ENCODE peak calls at places on chromosomes 5 and 9, in five cellular contexts. Y, B, L, R and Z are unnamed samples.

GRCh38 chr5:67038817-67039603 is 157.6 kb downstream of the CD180 start:
- DNase-seq in Y (peak; percentile 41), B (peak; percentile 88), R (no peak), L (peak; percentile 70), Z (no peak)

GRCh38 chr5:80804332-80804731 is 149.5 kb upstream of the DHFR start:
- DNase-seq in R (no peak), Y (no peak), B (no peak), L (peak; percentile 17), Z (no peak)

GRCh38 chr5:153782589-153783238 is 256.0 kb downstream of the FAM114A2 start:
- DNase-seq in B (peak; percentile 6), L (peak; percentile 65), Y (peak; percentile 46), R (peak; percentile 24), Z (peak; percentile 47)

GRCh38 chr5:33890633-33891032 is 1.2 kb downstream of the ADAMTS12 start:
- DNase-seq in B (peak; percentile 51), Y (no peak), R (no peak), L (peak; percentile 71), Z (no peak)

GRCh38 chr5:159951387-159951786 is 35.1 kb downstream of the ADRA1B start:
- DNase-seq in Y (no peak), R (no peak), L (peak; percentile 45), B (peak; percentile 27), Z (no peak)

GRCh38 chr9:93587651-93588347 is 11.4 kb downstream of the PHF2 start:
- DNase-seq in L (no peak), Y (no peak), R (no peak), B (no peak), Z (no peak)

GRCh38 chr9:25814023-25814422 is 135.8 kb upstream of the TUSC1 start:
- DNase-seq in R (no peak), Y (no peak), L (no peak), B (no peak), Z (no peak)

GRCh38 chr5:50593681-50594080 is 72.8 kb upstream of the PARP8 start:
- DNase-seq in L (no peak), B (no peak), Y (no peak), R (no peak), Z (no peak)

GRCh38 chr5:169901896-169902295 is 78.4 kb downstream of the INSYN2B start:
- DNase-seq in L (no peak), R (no peak), B (no peak), Y (no peak), Z (no peak)

GRCh38 chr5:150162142-150162513 is 4.5 kb upstream of the CDX1 start:
- DNase-seq in Y (no peak), R (no peak), B (no peak), L (no peak), Z (no peak)

GRCh38 chr9:93677061-93677571 is 100.7 kb downstream of the PHF2 start:
- DNase-seq in Y (no peak), L (no peak), R (no peak), B (no peak), Z (no peak)

GRCh38 chr9:5184776-5185175 is 663 bp downstream of the INSL6 start:
- DNase-seq in Y (no peak), B (no peak), L (no peak), R (no peak), Z (no peak)

GRCh38 chr5:42858709-42859108 is 47.0 kb upstream of the SELENOP start:
- DNase-seq in R (peak; percentile 21), B (no peak), L (no peak), Y (no peak), Z (no peak)

GRCh38 chr9:125472926-125473701 is 211.5 kb downstream of the GAPVD1 start:
- DNase-seq in B (peak; percentile 73), R (no peak), Y (no peak), L (peak; percentile 94), Z (no peak)

DNA sequence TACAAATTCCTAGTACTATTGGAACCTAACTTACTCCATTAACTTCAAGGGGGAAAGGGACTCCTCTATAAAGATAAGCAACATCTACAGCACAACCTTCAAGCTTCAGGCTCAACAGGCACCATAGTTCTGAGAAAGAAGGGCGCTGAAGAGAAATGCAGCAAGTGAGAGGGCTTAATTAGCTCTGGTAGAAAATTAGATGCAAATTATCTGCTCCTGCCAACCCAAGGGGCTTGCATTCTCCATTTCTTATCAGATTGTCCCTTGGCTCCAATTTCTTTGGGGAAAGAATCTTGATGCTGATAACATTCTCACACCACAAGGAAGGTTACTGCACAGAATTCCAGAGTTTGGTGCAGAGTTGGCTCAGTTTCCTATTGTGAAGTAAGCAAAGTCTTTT is 214.6 kb downstream of the GABRG2 start:
- DNase-seq in R (no peak), L (no peak), Y (no peak), B (no peak), Z (no peak)
- H3K4me3 ChIP-seq in R (no peak overlapping the region), L (no peak overlapping the region), Y (no peak overlapping the region), B (no peak overlapping the region), Z (no peak overlapping the region)

GRCh38 chr9:109769250-109769649 is 10.7 kb upstream of the PALM2AKAP2 start:
- DNase-seq in R (no peak), Y (no peak), B (no peak), L (no peak), Z (no peak)

GRCh38 chr9:109771084-109771483 is 8.9 kb upstream of the PALM2AKAP2 start:
- DNase-seq in Y (no peak), L (no peak), R (peak; percentile 51), B (peak; percentile 78), Z (peak; percentile 63)

GRCh38 chr9:109775516-109775915 is 4.5 kb upstream of the PALM2AKAP2 start:
- DNase-seq in B (peak; percentile 76), Y (no peak), R (no peak), L (peak; percentile 73), Z (no peak)

GRCh38 chr9:109767814-109768213 is 12.2 kb upstream of the PALM2AKAP2 start:
- DNase-seq in R (no peak), B (no peak), L (no peak), Y (no peak), Z (no peak)

GRCh38 chr9:109771796-109772525 is 8.0 kb upstream of the PALM2AKAP2 start:
- DNase-seq in L (peak; percentile 65), B (peak; percentile 64), Y (no peak), R (no peak), Z (no peak)
- H4K91ac ChIP-seq in L (peak overlapping the region; percentile 34), B (peak overlapping the region; percentile 96), Y (peak overlapping the region; percentile 59), R (no peak overlapping the region), Z (no peak overlapping the region)

GRCh38 chr5:143399616-143400540 is 3.6 kb downstream of the NR3C1 start:
- DNase-seq in L (no peak), B (no peak), R (no peak), Y (no peak), Z (no peak)

GRCh38 chr5:143401846-143402463 is 1.5 kb downstream of the NR3C1 start:
- DNase-seq in Y (no peak), B (peak; percentile 20), L (no peak), R (peak; percentile 9), Z (no peak)

GRCh38 chr5:143401253-143401845 is 2.1 kb downstream of the NR3C1 start:
- DNase-seq in L (no peak), R (no peak), Y (no peak), B (peak; percentile 52), Z (no peak)

GRCh38 chr5:143402464-143403356 is 776 bp downstream of the NR3C1 start:
- DNase-seq in L (peak; percentile 54), Y (peak; percentile 32), B (peak; percentile 34), R (peak; percentile 48), Z (no peak)

DNA sequence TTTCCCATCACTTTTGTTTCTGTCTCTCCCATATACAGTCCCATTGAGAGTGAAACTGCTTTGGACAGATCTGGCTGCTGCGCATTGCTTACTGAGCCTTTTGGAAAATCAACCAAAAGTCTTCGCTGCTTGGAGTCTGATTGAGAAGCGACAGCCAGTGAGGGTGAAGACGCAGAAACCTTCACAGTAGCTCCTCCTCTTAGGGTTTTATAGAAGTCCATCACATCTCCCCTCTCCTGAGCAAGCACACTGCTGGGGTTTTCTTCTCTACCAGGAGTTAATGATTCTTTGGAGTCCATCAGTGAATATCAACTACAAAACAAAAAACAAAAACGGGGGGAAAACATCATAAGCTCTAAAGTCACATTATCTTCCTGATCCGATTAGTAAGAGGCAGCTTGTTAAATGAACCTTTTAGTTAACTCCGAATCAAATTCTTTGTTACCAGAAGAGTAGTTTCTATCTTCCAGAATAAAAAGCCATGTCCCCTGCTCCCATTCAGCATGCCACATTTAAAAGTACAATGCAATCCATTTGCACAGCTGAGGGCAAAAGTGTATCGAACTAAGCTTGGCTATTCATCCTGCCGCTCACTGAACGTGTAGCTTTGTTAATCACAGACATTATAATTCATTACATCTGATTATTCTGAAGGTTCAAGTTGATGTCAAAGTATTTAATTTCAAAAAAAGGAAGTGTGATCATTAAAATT is 2.8 kb downstream of the NR3C1 start:
- DNase-seq in R (no peak), L (no peak), Y (no peak), B (peak; percentile 60), Z (no peak)
- H3K4me3 ChIP-seq in R (no peak overlapping the region), L (no peak overlapping the region), Y (no peak overlapping the region), B (peak overlapping the region; percentile 97), Z (no peak overlapping the region)

GRCh38 chr5:54017580-54017979 is 292.8 kb downstream of the ARL15 start:
- DNase-seq in R (no peak), B (no peak), Y (no peak), L (no peak), Z (no peak)
- H4K91ac ChIP-seq in R (no peak overlapping the region), B (peak overlapping the region; percentile 55), Y (no peak overlapping the region), L (no peak overlapping the region), Z (peak overlapping the region; percentile 96)

GRCh38 chr9:136539427-136540412 is 6.1 kb downstream of the NOTCH1 start:
- DNase-seq in R (no peak), Y (peak; percentile 89), L (peak; percentile 79), B (no peak), Z (no peak)
- H3K4me3 ChIP-seq in R (no peak overlapping the region), Y (no peak overlapping the region), L (no peak overlapping the region), B (no peak overlapping the region), Z (no peak overlapping the region)

GRCh38 chr5:98880598-98880997 is 48.2 kb downstream of the CHD1 start:
- DNase-seq in Y (no peak), R (no peak), L (no peak), B (no peak), Z (no peak)
- H4K91ac ChIP-seq in Y (no peak overlapping the region), R (no peak overlapping the region), L (no peak overlapping the region), B (no peak overlapping the region), Z (no peak overlapping the region)